ENCODE peak calls at places on chromosome 20, in nine cellular contexts. H is foreskin fibroblast; F is GF-D8; A is A172; E is tibial artery; Y is stimulated activated CD4-positive, alpha-beta T cell treated with anti-CD3 and anti-CD28 coated beads, Interleukin-12 subunit alpha, Interleukin-12 subunit beta, amount 100 ng/mL, for 48 hours; Z is H54; C is CD8-positive, alpha-beta memory T cell; J is dorsolateral prefrontal cortex. K is an unnamed sample.

GRCh38 chr20:39004508-39004907 is 42.4 kb downstream of the DHX35 start:
- DNase-seq in H (no peak), F (no peak), A (peak), E (no peak), Y (no peak), Z (no peak), C (no peak), J (no peak), K (no peak)

GRCh38 chr20:45592574-45593189 is 13.6 kb upstream of the WFDC8 start:
- DNase-seq in H (peak), F (peak), A (peak), E (no peak), Y (no peak), Z (no peak), C (no peak), J (no peak), K (peak)

GRCh38 chr20:14543040-14543439 is 205.6 kb upstream of the FLRT3 start:
- DNase-seq in H (peak), F (no peak), A (no peak), E (no peak), Y (no peak), Z (no peak), C (no peak), J (no peak), K (no peak)

GRCh38 chr20:41738584-41739193 is 120.5 kb upstream of the CHD6 start:
- DNase-seq in H (peak), F (no peak), A (peak), E (peak), Y (peak), Z (peak), C (no peak), J (peak), K (peak)

GRCh38 chr20:10319855-10320254 is 101.2 kb downstream of the SNAP25 start:
- DNase-seq in H (no peak), F (no peak), A (no peak), E (no peak), Y (no peak), Z (no peak), C (no peak), J (peak), K (no peak)

GRCh38 chr20:4602297-4602631 is 119.4 kb upstream of the PRND start:
- DNase-seq in H (peak), F (no peak), A (peak), E (no peak), Y (no peak), Z (no peak), C (no peak), J (no peak), K (no peak)

GRCh38 chr20:63043348-63044203 is 36.8 kb upstream of the BHLHE23 start:
- DNase-seq in H (no peak), F (no peak), A (no peak), E (no peak), Y (no peak), Z (no peak), C (no peak), J (no peak), K (no peak)

GRCh38 chr20:43655937-43656336 is 11.0 kb upstream of the MYBL2 start:
- DNase-seq in H (no peak), F (no peak), A (no peak), E (no peak), Y (no peak), Z (no peak), C (no peak), J (no peak), K (no peak)

GRCh38 chr20:38275815-38276550 is 15.4 kb upstream of the KIAA1755 start:
- DNase-seq in H (peak), F (peak), A (peak), E (no peak), Y (no peak), Z (no peak), C (no peak), J (no peak), K (peak)

GRCh38 chr20:36575066-36575743 is 1.8 kb downstream of the TGIF2 start:
- DNase-seq in H (peak), F (no peak), A (peak), E (no peak), Y (no peak), Z (peak), C (no peak), J (no peak), K (no peak)

GRCh38 chr20:59630526-59630925 is 26.2 kb downstream of the PHACTR3 start:
- DNase-seq in H (no peak), F (no peak), A (no peak), E (no peak), Y (no peak), Z (no peak), C (no peak), J (no peak), K (no peak)

GRCh38 chr20:63741676-63742380 is 2.3 kb downstream of the SLC2A4RG start:
- DNase-seq in H (no peak), F (no peak), A (no peak), E (no peak), Y (no peak), Z (no peak), C (no peak), J (no peak), K (no peak)

GRCh38 chr20:57312138-57312537 is 17.5 kb upstream of the SPO11 start:
- DNase-seq in H (no peak), F (no peak), A (no peak), E (no peak), Y (no peak), Z (no peak), C (no peak), J (no peak), K (no peak)

GRCh38 chr20:58690851-58691250 is 1.7 kb upstream of the NPEPL1 start:
- DNase-seq in H (peak), F (peak), A (no peak), E (peak), Y (no peak), Z (no peak), C (no peak), J (peak), K (no peak)

GRCh38 chr20:44856442-44856841 is 29.1 kb upstream of the YWHAB start:
- DNase-seq in H (no peak), F (no peak), A (no peak), E (no peak), Y (no peak), Z (no peak), C (no peak), J (no peak), K (no peak)

GRCh38 chr20:1947535-1947846 is 46.4 kb downstream of the PDYN start:
- DNase-seq in H (no peak), F (no peak), A (no peak), E (no peak), Y (no peak), Z (no peak), C (no peak), J (no peak), K (no peak)